ENCODE peak calls at places on chromosomes 6 and 20, in five cellular contexts. C is naive B cell, K is HFFc6, F is right atrium auricular region, I is ureter. W is an unnamed sample.

GRCh38 chr6:166502453-166502852 is 84.0 kb downstream of the RAMACL start:
- DNase-seq in C (no peak), K (no peak), F (no peak), I (no peak), W (no peak)

GRCh38 chr6:53771780-53772624 is 22.8 kb upstream of the LRRC1 start:
- DNase-seq in C (no peak), K (peak; percentile 63), F (no peak), I (no peak), W (no peak)

GRCh38 chr6:6941201-6941600 is 166.6 kb upstream of the RREB1 start:
- DNase-seq in C (no peak), K (no peak), F (no peak), I (no peak), W (no peak)

GRCh38 chr6:128233501-128233900 is 286.9 kb downstream of the PTPRK start:
- DNase-seq in C (no peak), K (no peak), F (no peak), I (no peak), W (no peak)

GRCh38 chr6:25237579-25237978 is 41.6 kb upstream of the CARMIL1 start:
- DNase-seq in C (no peak), K (peak; percentile 57), F (no peak), I (no peak), W (no peak)

GRCh38 chr6:136365781-136366354 is 76.2 kb upstream of the BCLAF1 start:
- DNase-seq in C (peak; percentile 42), K (no peak), F (peak; percentile 61), I (peak; percentile 54), W (no peak)

GRCh38 chr6:134937426-134937825 is 12.5 kb downstream of the ALDH8A1 start:
- DNase-seq in C (no peak), K (peak; percentile 28), F (no peak), I (no peak), W (no peak)

GRCh38 chr20:63534427-63534830 is 2.7 kb downstream of the PTK6 start:
- DNase-seq in C (no peak), K (no peak), F (no peak), I (no peak), W (no peak)

GRCh38 chr6:118771253-118771652 is 119.9 kb upstream of the CEP85L start:
- DNase-seq in C (no peak), K (no peak), F (no peak), I (no peak), W (no peak)

GRCh38 chr20:63735859-63736718 is at the start of gene LIME1:
- DNase-seq in C (peak; percentile 63), K (no peak), F (no peak), I (no peak), W (no peak)

GRCh38 chr20:51460163-51460562 is 82.4 kb downstream of the NFATC2 start:
- DNase-seq in C (no peak), K (no peak), F (no peak), I (no peak), W (no peak)

GRCh38 chr6:74991573-74992332 is 214.1 kb downstream of the COL12A1 start:
- DNase-seq in C (no peak), K (peak; percentile 2), F (no peak), I (no peak), W (no peak)

GRCh38 chr6:63897459-63897858 is 261.9 kb downstream of the PHF3 start:
- DNase-seq in C (no peak), K (peak; percentile 35), F (no peak), I (no peak), W (no peak)

GRCh38 chr6:30820196-30820595 is 64.1 kb upstream of the DDR1 start:
- DNase-seq in C (no peak), K (peak; percentile 74), F (peak; percentile 86), I (no peak), W (no peak)